ENCODE peak calls at places on chromosomes 6 and 20, in ten cellular contexts. One of them, this sample, is unnamed.

GRCh38 chr20:37239026-37239451 is 22.6 kb downstream of the GHRH start:
- DNase-seq in adrenal gland: no peak
- DNase-seq in A673: no peak
- DNase-seq in activated naive CD4-positive, alpha-beta T cell treated with Interleukin-2 at 50 U/mL for 16 hours: no peak
- DNase-seq in T-cell: no peak
- DNase-seq in fibroblast of pulmonary artery: peak; percentile 11
- DNase-seq in fibroblast of the aortic adventitia: peak; percentile 67
- DNase-seq in choroid plexus epithelial cell: peak; percentile 13
- DNase-seq in AG08396: no peak
- DNase-seq in A172: no peak
- DNase-seq in this sample: no peak

GRCh38 chr20:31822421-31823330 is 3.5 kb downstream of the MYLK2 start:
- DNase-seq in adrenal gland: peak; percentile 78
- DNase-seq in A673: peak; percentile 77
- DNase-seq in activated naive CD4-positive, alpha-beta T cell treated with Interleukin-2 at 50 U/mL for 16 hours: peak; percentile 76
- DNase-seq in T-cell: peak; percentile 68
- DNase-seq in fibroblast of pulmonary artery: peak; percentile 63
- DNase-seq in fibroblast of the aortic adventitia: peak; percentile 72
- DNase-seq in choroid plexus epithelial cell: peak; percentile 74
- DNase-seq in AG08396: peak; percentile 90
- DNase-seq in A172: peak; percentile 91
- DNase-seq in this sample: peak; percentile 81

GRCh38 chr6:33995873-33996475 is 149.9 kb downstream of the GRM4 start:
- DNase-seq in adrenal gland: no peak
- DNase-seq in A673: no peak
- DNase-seq in activated naive CD4-positive, alpha-beta T cell treated with Interleukin-2 at 50 U/mL for 16 hours: no peak
- DNase-seq in T-cell: no peak
- DNase-seq in fibroblast of pulmonary artery: no peak
- DNase-seq in fibroblast of the aortic adventitia: no peak
- DNase-seq in choroid plexus epithelial cell: peak; percentile 2
- DNase-seq in AG08396: no peak
- DNase-seq in A172: no peak
- DNase-seq in this sample: no peak

GRCh38 chr20:20148774-20149173 is 96.4 kb downstream of the CFAP61 start:
- DNase-seq in adrenal gland: no peak
- DNase-seq in A673: no peak
- DNase-seq in activated naive CD4-positive, alpha-beta T cell treated with Interleukin-2 at 50 U/mL for 16 hours: no peak
- DNase-seq in T-cell: no peak
- DNase-seq in fibroblast of pulmonary artery: no peak
- DNase-seq in fibroblast of the aortic adventitia: no peak
- DNase-seq in choroid plexus epithelial cell: no peak
- DNase-seq in AG08396: no peak
- DNase-seq in A172: no peak
- DNase-seq in this sample: no peak

GRCh38 chr6:31546339-31546961 is at the start of gene ATP6V1G2:
- DNase-seq in adrenal gland: peak; percentile 88
- DNase-seq in A673: peak; percentile 96
- DNase-seq in activated naive CD4-positive, alpha-beta T cell treated with Interleukin-2 at 50 U/mL for 16 hours: peak; percentile 90
- DNase-seq in T-cell: peak; percentile 66
- DNase-seq in fibroblast of pulmonary artery: peak; percentile 93
- DNase-seq in fibroblast of the aortic adventitia: peak; percentile 93
- DNase-seq in choroid plexus epithelial cell: peak; percentile 98
- DNase-seq in AG08396: peak; percentile 82
- DNase-seq in A172: peak; percentile 84
- DNase-seq in this sample: peak; percentile 95

GRCh38 chr6:164967102-164967501 is 342.3 kb downstream of the C6orf118 start:
- DNase-seq in adrenal gland: no peak
- DNase-seq in A673: no peak
- DNase-seq in activated naive CD4-positive, alpha-beta T cell treated with Interleukin-2 at 50 U/mL for 16 hours: no peak
- DNase-seq in T-cell: no peak
- DNase-seq in fibroblast of pulmonary artery: no peak
- DNase-seq in fibroblast of the aortic adventitia: no peak
- DNase-seq in choroid plexus epithelial cell: no peak
- DNase-seq in AG08396: no peak
- DNase-seq in A172: no peak
- DNase-seq in this sample: no peak

GRCh38 chr20:63739129-63740069 is at the start of gene SLC2A4RG:
- DNase-seq in adrenal gland: peak; percentile 85
- DNase-seq in A673: peak; percentile 81
- DNase-seq in activated naive CD4-positive, alpha-beta T cell treated with Interleukin-2 at 50 U/mL for 16 hours: peak; percentile 63
- DNase-seq in T-cell: peak; percentile 50
- DNase-seq in fibroblast of pulmonary artery: peak; percentile 71
- DNase-seq in fibroblast of the aortic adventitia: peak; percentile 59
- DNase-seq in choroid plexus epithelial cell: peak; percentile 71
- DNase-seq in AG08396: peak; percentile 99
- DNase-seq in A172: peak; percentile 28
- DNase-seq in this sample: peak; percentile 74

GRCh38 chr6:3285049-3285639 is 26.4 kb downstream of the PSMG4 start:
- DNase-seq in adrenal gland: no peak
- DNase-seq in A673: no peak
- DNase-seq in activated naive CD4-positive, alpha-beta T cell treated with Interleukin-2 at 50 U/mL for 16 hours: no peak
- DNase-seq in T-cell: no peak
- DNase-seq in fibroblast of pulmonary artery: no peak
- DNase-seq in fibroblast of the aortic adventitia: no peak
- DNase-seq in choroid plexus epithelial cell: no peak
- DNase-seq in AG08396: no peak
- DNase-seq in A172: no peak
- DNase-seq in this sample: no peak

GRCh38 chr6:55643868-55644267 is 64.9 kb upstream of the HMGCLL1 start:
- DNase-seq in adrenal gland: no peak
- DNase-seq in A673: peak; percentile 6
- DNase-seq in activated naive CD4-positive, alpha-beta T cell treated with Interleukin-2 at 50 U/mL for 16 hours: no peak
- DNase-seq in T-cell: no peak
- DNase-seq in fibroblast of pulmonary artery: peak; percentile 8
- DNase-seq in fibroblast of the aortic adventitia: peak; percentile 18
- DNase-seq in choroid plexus epithelial cell: peak; percentile 65
- DNase-seq in AG08396: no peak
- DNase-seq in A172: no peak
- DNase-seq in this sample: no peak

GRCh38 chr20:25296094-25297093 is 48.5 kb downstream of the PYGB start:
- DNase-seq in adrenal gland: no peak
- DNase-seq in A673: peak; percentile 27
- DNase-seq in activated naive CD4-positive, alpha-beta T cell treated with Interleukin-2 at 50 U/mL for 16 hours: peak; percentile 30
- DNase-seq in T-cell: peak; percentile 24
- DNase-seq in fibroblast of pulmonary artery: no peak
- DNase-seq in fibroblast of the aortic adventitia: peak; percentile 72
- DNase-seq in choroid plexus epithelial cell: peak; percentile 57
- DNase-seq in AG08396: peak; percentile 60
- DNase-seq in A172: peak; percentile 48
- DNase-seq in this sample: peak; percentile 48

GRCh38 chr6:30769088-30769852 is 24.9 kb upstream of the IER3 start:
- DNase-seq in adrenal gland: peak; percentile 85
- DNase-seq in A673: peak; percentile 75
- DNase-seq in activated naive CD4-positive, alpha-beta T cell treated with Interleukin-2 at 50 U/mL for 16 hours: peak; percentile 85
- DNase-seq in T-cell: peak; percentile 31
- DNase-seq in fibroblast of pulmonary artery: peak; percentile 94
- DNase-seq in fibroblast of the aortic adventitia: peak; percentile 87
- DNase-seq in choroid plexus epithelial cell: peak; percentile 91
- DNase-seq in AG08396: peak; percentile 86
- DNase-seq in A172: peak; percentile 98
- DNase-seq in this sample: peak; percentile 89

GRCh38 chr6:139926711-139927110 is 552.3 kb upstream of the CITED2 start:
- DNase-seq in adrenal gland: no peak
- DNase-seq in A673: no peak
- DNase-seq in activated naive CD4-positive, alpha-beta T cell treated with Interleukin-2 at 50 U/mL for 16 hours: no peak
- DNase-seq in T-cell: no peak
- DNase-seq in fibroblast of pulmonary artery: no peak
- DNase-seq in fibroblast of the aortic adventitia: peak; percentile 72
- DNase-seq in choroid plexus epithelial cell: peak; percentile 41
- DNase-seq in AG08396: no peak
- DNase-seq in A172: no peak
- DNase-seq in this sample: no peak

GRCh38 chr20:61731363-61732181 is 334.1 kb downstream of the TAF4 start:
- DNase-seq in adrenal gland: no peak
- DNase-seq in A673: no peak
- DNase-seq in activated naive CD4-positive, alpha-beta T cell treated with Interleukin-2 at 50 U/mL for 16 hours: no peak
- DNase-seq in T-cell: no peak
- DNase-seq in fibroblast of pulmonary artery: no peak
- DNase-seq in fibroblast of the aortic adventitia: no peak
- DNase-seq in choroid plexus epithelial cell: peak; percentile 43
- DNase-seq in AG08396: peak; percentile 90
- DNase-seq in A172: peak; percentile 72
- DNase-seq in this sample: no peak

GRCh38 chr6:64990652-64991304 is 716.2 kb downstream of the EYS start:
- DNase-seq in adrenal gland: no peak
- DNase-seq in A673: no peak
- DNase-seq in activated naive CD4-positive, alpha-beta T cell treated with Interleukin-2 at 50 U/mL for 16 hours: no peak
- DNase-seq in T-cell: no peak
- DNase-seq in fibroblast of pulmonary artery: no peak
- DNase-seq in fibroblast of the aortic adventitia: no peak
- DNase-seq in choroid plexus epithelial cell: no peak
- DNase-seq in AG08396: no peak
- DNase-seq in A172: no peak
- DNase-seq in this sample: no peak

GRCh38 chr20:36644032-36644712 is 1.8 kb downstream of the SLA2 start:
- DNase-seq in adrenal gland: no peak
- DNase-seq in A673: no peak
- DNase-seq in activated naive CD4-positive, alpha-beta T cell treated with Interleukin-2 at 50 U/mL for 16 hours: peak; percentile 68
- DNase-seq in T-cell: peak; percentile 60
- DNase-seq in fibroblast of pulmonary artery: no peak
- DNase-seq in fibroblast of the aortic adventitia: no peak
- DNase-seq in choroid plexus epithelial cell: no peak
- DNase-seq in AG08396: no peak
- DNase-seq in A172: no peak
- DNase-seq in this sample: peak; percentile 78

GRCh38 chr6:26205161-26205624 is 118.0 kb downstream of the HFE start:
- DNase-seq in adrenal gland: peak; percentile 82
- DNase-seq in A673: peak; percentile 91
- DNase-seq in activated naive CD4-positive, alpha-beta T cell treated with Interleukin-2 at 50 U/mL for 16 hours: peak; percentile 76
- DNase-seq in T-cell: peak; percentile 86
- DNase-seq in fibroblast of pulmonary artery: peak; percentile 95
- DNase-seq in fibroblast of the aortic adventitia: peak; percentile 93
- DNase-seq in choroid plexus epithelial cell: peak; percentile 94
- DNase-seq in AG08396: peak; percentile 71
- DNase-seq in A172: no peak
- DNase-seq in this sample: peak; percentile 90

GRCh38 chr6:27970444-27970843 is 13.4 kb downstream of the OR2B6 start:
- DNase-seq in adrenal gland: no peak
- DNase-seq in A673: no peak
- DNase-seq in activated naive CD4-positive, alpha-beta T cell treated with Interleukin-2 at 50 U/mL for 16 hours: no peak
- DNase-seq in T-cell: no peak
- DNase-seq in fibroblast of pulmonary artery: no peak
- DNase-seq in fibroblast of the aortic adventitia: no peak
- DNase-seq in choroid plexus epithelial cell: no peak
- DNase-seq in AG08396: no peak
- DNase-seq in A172: no peak
- DNase-seq in this sample: no peak

GRCh38 chr6:157282279-157282678 is 41.0 kb downstream of the TMEM242 start:
- DNase-seq in adrenal gland: no peak
- DNase-seq in A673: no peak
- DNase-seq in activated naive CD4-positive, alpha-beta T cell treated with Interleukin-2 at 50 U/mL for 16 hours: no peak
- DNase-seq in T-cell: no peak
- DNase-seq in fibroblast of pulmonary artery: no peak
- DNase-seq in fibroblast of the aortic adventitia: no peak
- DNase-seq in choroid plexus epithelial cell: no peak
- DNase-seq in AG08396: no peak
- DNase-seq in A172: no peak
- DNase-seq in this sample: peak; percentile 35

GRCh38 chr20:63892402-63892801 is 2.5 kb upstream of the DNAJC5 start:
- DNase-seq in adrenal gland: no peak
- DNase-seq in A673: no peak
- DNase-seq in activated naive CD4-positive, alpha-beta T cell treated with Interleukin-2 at 50 U/mL for 16 hours: no peak
- DNase-seq in T-cell: no peak
- DNase-seq in fibroblast of pulmonary artery: no peak
- DNase-seq in fibroblast of the aortic adventitia: no peak
- DNase-seq in choroid plexus epithelial cell: no peak
- DNase-seq in AG08396: no peak
- DNase-seq in A172: no peak
- DNase-seq in this sample: no peak

GRCh38 chr20:35618372-35619131 is 2.9 kb downstream of the SPAG4 start:
- DNase-seq in adrenal gland: peak; percentile 45
- DNase-seq in A673: peak; percentile 39
- DNase-seq in activated naive CD4-positive, alpha-beta T cell treated with Interleukin-2 at 50 U/mL for 16 hours: peak; percentile 26
- DNase-seq in T-cell: no peak
- DNase-seq in fibroblast of pulmonary artery: peak; percentile 39
- DNase-seq in fibroblast of the aortic adventitia: peak; percentile 31
- DNase-seq in choroid plexus epithelial cell: peak; percentile 58
- DNase-seq in AG08396: no peak
- DNase-seq in A172: no peak
- DNase-seq in this sample: peak; percentile 37

GRCh38 chr20:63618291-63618980 is 8.5 kb downstream of the GMEB2 start:
- DNase-seq in adrenal gland: no peak
- DNase-seq in A673: no peak
- DNase-seq in activated naive CD4-positive, alpha-beta T cell treated with Interleukin-2 at 50 U/mL for 16 hours: no peak
- DNase-seq in T-cell: no peak
- DNase-seq in fibroblast of pulmonary artery: no peak
- DNase-seq in fibroblast of the aortic adventitia: no peak
- DNase-seq in choroid plexus epithelial cell: no peak
- DNase-seq in AG08396: no peak
- DNase-seq in A172: no peak
- DNase-seq in this sample: no peak

GRCh38 chr20:34112600-34113061 is 588 bp upstream of the EIF2S2 start:
- DNase-seq in adrenal gland: peak; percentile 29
- DNase-seq in A673: peak; percentile 51
- DNase-seq in activated naive CD4-positive, alpha-beta T cell treated with Interleukin-2 at 50 U/mL for 16 hours: no peak
- DNase-seq in T-cell: no peak
- DNase-seq in fibroblast of pulmonary artery: peak; percentile 59
- DNase-seq in fibroblast of the aortic adventitia: peak; percentile 56
- DNase-seq in choroid plexus epithelial cell: peak; percentile 66
- DNase-seq in AG08396: peak; percentile 36
- DNase-seq in A172: peak; percentile 30
- DNase-seq in this sample: no peak

GRCh38 chr20:31851240-31851955 is 6.0 kb upstream of the FOXS1 start:
- DNase-seq in adrenal gland: no peak
- DNase-seq in A673: no peak
- DNase-seq in activated naive CD4-positive, alpha-beta T cell treated with Interleukin-2 at 50 U/mL for 16 hours: no peak
- DNase-seq in T-cell: no peak
- DNase-seq in fibroblast of pulmonary artery: no peak
- DNase-seq in fibroblast of the aortic adventitia: no peak
- DNase-seq in choroid plexus epithelial cell: no peak
- DNase-seq in AG08396: no peak
- DNase-seq in A172: no peak
- DNase-seq in this sample: no peak

GRCh38 chr6:25935953-25936352 is 5.5 kb upstream of the SLC17A2 start:
- DNase-seq in adrenal gland: no peak
- DNase-seq in A673: no peak
- DNase-seq in activated naive CD4-positive, alpha-beta T cell treated with Interleukin-2 at 50 U/mL for 16 hours: no peak
- DNase-seq in T-cell: no peak
- DNase-seq in fibroblast of pulmonary artery: no peak
- DNase-seq in fibroblast of the aortic adventitia: no peak
- DNase-seq in choroid plexus epithelial cell: no peak
- DNase-seq in AG08396: no peak
- DNase-seq in A172: no peak
- DNase-seq in this sample: no peak

GRCh38 chr20:33894798-33895197 is 83.7 kb downstream of the CHMP4B start:
- DNase-seq in adrenal gland: no peak
- DNase-seq in A673: no peak
- DNase-seq in activated naive CD4-positive, alpha-beta T cell treated with Interleukin-2 at 50 U/mL for 16 hours: no peak
- DNase-seq in T-cell: no peak
- DNase-seq in fibroblast of pulmonary artery: peak; percentile 52
- DNase-seq in fibroblast of the aortic adventitia: peak; percentile 65
- DNase-seq in choroid plexus epithelial cell: no peak
- DNase-seq in AG08396: no peak
- DNase-seq in A172: peak; percentile 30
- DNase-seq in this sample: no peak

GRCh38 chr20:1946762-1947534 is 46.9 kb downstream of the PDYN start:
- DNase-seq in adrenal gland: no peak
- DNase-seq in A673: no peak
- DNase-seq in activated naive CD4-positive, alpha-beta T cell treated with Interleukin-2 at 50 U/mL for 16 hours: no peak
- DNase-seq in T-cell: no peak
- DNase-seq in fibroblast of pulmonary artery: peak; percentile 43
- DNase-seq in fibroblast of the aortic adventitia: peak; percentile 18
- DNase-seq in choroid plexus epithelial cell: peak; percentile 19
- DNase-seq in AG08396: peak; percentile 39
- DNase-seq in A172: no peak
- DNase-seq in this sample: no peak

GRCh38 chr20:48721324-48722001 is 106.3 kb downstream of the PREX1 start:
- DNase-seq in adrenal gland: no peak
- DNase-seq in A673: no peak
- DNase-seq in activated naive CD4-positive, alpha-beta T cell treated with Interleukin-2 at 50 U/mL for 16 hours: no peak
- DNase-seq in T-cell: no peak
- DNase-seq in fibroblast of pulmonary artery: no peak
- DNase-seq in fibroblast of the aortic adventitia: no peak
- DNase-seq in choroid plexus epithelial cell: peak; percentile 29
- DNase-seq in AG08396: no peak
- DNase-seq in A172: no peak
- DNase-seq in this sample: no peak

GRCh38 chr6:156839591-156840001 is 62.4 kb downstream of the ARID1B start:
- DNase-seq in adrenal gland: no peak
- DNase-seq in A673: no peak
- DNase-seq in activated naive CD4-positive, alpha-beta T cell treated with Interleukin-2 at 50 U/mL for 16 hours: no peak
- DNase-seq in T-cell: no peak
- DNase-seq in fibroblast of pulmonary artery: peak; percentile 74
- DNase-seq in fibroblast of the aortic adventitia: peak; percentile 88
- DNase-seq in choroid plexus epithelial cell: peak; percentile 84
- DNase-seq in AG08396: peak; percentile 28
- DNase-seq in A172: no peak
- DNase-seq in this sample: no peak

This sample was measured in activated CD4-positive, alpha-beta memory T cell treated with anti-CD3 and anti-CD28 coated beads for 36 hours.